ENCODE peak calls at places on chromosomes 3 and 15, in six cellular contexts. One of them, this sample, is unnamed.
A peak's percentile ranks its signal among the peaks of the same experiment; 100 is the strongest.

GRCh38 chr3:185796431-185797107 is 28.3 kb downstream of the IGF2BP2 start:
- DNase-seq in body of pancreas: peak; percentile 49
- DNase-seq in testis: no peak
- DNase-seq in left lung: no peak
- DNase-seq in H1: no peak
- DNase-seq in thoracic aorta: no peak
- DNase-seq in this sample: no peak

GRCh38 chr15:40928975-40929729 is at the start of gene DLL4:
- DNase-seq in body of pancreas: peak; percentile 68
- DNase-seq in testis: no peak
- DNase-seq in thoracic aorta: no peak
- DNase-seq in left lung: peak; percentile 89
- DNase-seq in H1: peak; percentile 87
- DNase-seq in this sample: no peak

GRCh38 chr3:48446425-48447193 is at the start of gene ATRIP:
- DNase-seq in H1: peak; percentile 95
- DNase-seq in body of pancreas: peak; percentile 91
- DNase-seq in thoracic aorta: peak; percentile 55
- DNase-seq in testis: peak; percentile 93
- DNase-seq in left lung: peak; percentile 96
- DNase-seq in this sample: peak; percentile 91

GRCh38 chr3:185961675-185962232 is 23.9 kb upstream of the TRA2B start:
- DNase-seq in left lung: no peak
- DNase-seq in testis: no peak
- DNase-seq in H1: no peak
- DNase-seq in thoracic aorta: no peak
- DNase-seq in body of pancreas: no peak
- DNase-seq in this sample: no peak

GRCh38 chr3:103712320-103713008 is 1277.6 kb downstream of the ZPLD1 start:
- DNase-seq in body of pancreas: no peak
- DNase-seq in H1: no peak
- DNase-seq in left lung: no peak
- DNase-seq in testis: no peak
- DNase-seq in thoracic aorta: no peak
- DNase-seq in this sample: no peak

GRCh38 chr3:166829896-166830295 is 550.2 kb downstream of the ZBBX start:
- DNase-seq in left lung: no peak
- DNase-seq in thoracic aorta: no peak
- DNase-seq in testis: no peak
- DNase-seq in body of pancreas: no peak
- DNase-seq in H1: no peak
- DNase-seq in this sample: no peak

GRCh38 chr3:190840146-190840545 is 22.3 kb downstream of the GMNC start:
- DNase-seq in left lung: no peak
- DNase-seq in testis: no peak
- DNase-seq in thoracic aorta: no peak
- DNase-seq in H1: no peak
- DNase-seq in body of pancreas: no peak
- DNase-seq in this sample: no peak

GRCh38 chr3:185216587-185216918 is 37.3 kb downstream of the EHHADH start:
- DNase-seq in H1: no peak
- DNase-seq in body of pancreas: peak; percentile 56
- DNase-seq in left lung: no peak
- DNase-seq in thoracic aorta: no peak
- DNase-seq in testis: peak; percentile 48
- DNase-seq in this sample: no peak

GRCh38 chr15:101307897-101308603 is 13.0 kb upstream of the SNRPA1 start:
- DNase-seq in thoracic aorta: no peak
- DNase-seq in H1: no peak
- DNase-seq in left lung: no peak
- DNase-seq in body of pancreas: peak; percentile 3
- DNase-seq in testis: no peak
- DNase-seq in this sample: no peak

GRCh38 chr3:174125267-174125844 is 727.8 kb downstream of the NLGN1 start:
- DNase-seq in thoracic aorta: no peak
- DNase-seq in H1: no peak
- DNase-seq in testis: peak; percentile 15
- DNase-seq in left lung: no peak
- DNase-seq in body of pancreas: no peak
- DNase-seq in this sample: no peak

GRCh38 chr15:80609512-80609946 is 85.6 kb upstream of the ABHD17C start:
- DNase-seq in thoracic aorta: no peak
- DNase-seq in body of pancreas: no peak
- DNase-seq in H1: no peak
- DNase-seq in testis: no peak
- DNase-seq in left lung: no peak
- DNase-seq in this sample: no peak

GRCh38 chr3:157201648-157202278 is 41.8 kb upstream of the CCNL1 start:
- DNase-seq in body of pancreas: no peak
- DNase-seq in thoracic aorta: no peak
- DNase-seq in left lung: no peak
- DNase-seq in testis: no peak
- DNase-seq in H1: no peak
- DNase-seq in this sample: no peak

GRCh38 chr3:57959407-57960173 is 48.6 kb upstream of the FLNB start:
- DNase-seq in thoracic aorta: no peak
- DNase-seq in body of pancreas: no peak
- DNase-seq in H1: no peak
- DNase-seq in left lung: no peak
- DNase-seq in testis: peak; percentile 72
- DNase-seq in this sample: no peak

GRCh38 chr3:39569095-39569494 is 101.6 kb downstream of the MOBP start:
- DNase-seq in thoracic aorta: no peak
- DNase-seq in testis: peak; percentile 41
- DNase-seq in body of pancreas: peak; percentile 5
- DNase-seq in left lung: no peak
- DNase-seq in H1: no peak
- DNase-seq in this sample: no peak

GRCh38 chr3:128068156-128068620 is 16.0 kb downstream of the SEC61A1 start:
- DNase-seq in H1: peak; percentile 58
- DNase-seq in body of pancreas: no peak
- DNase-seq in testis: no peak
- DNase-seq in left lung: no peak
- DNase-seq in thoracic aorta: no peak
- DNase-seq in this sample: no peak

GRCh38 chr3:32510075-32510724 is 7.5 kb upstream of the CMTM6 start:
- DNase-seq in left lung: no peak
- DNase-seq in H1: peak; percentile 75
- DNase-seq in testis: peak; percentile 86
- DNase-seq in thoracic aorta: no peak
- DNase-seq in body of pancreas: peak; percentile 72
- DNase-seq in this sample: peak; percentile 63

GRCh38 chr3:37499061-37499785 is 324.8 kb upstream of the LRRFIP2 start:
- DNase-seq in body of pancreas: no peak
- DNase-seq in H1: no peak
- DNase-seq in thoracic aorta: no peak
- DNase-seq in left lung: no peak
- DNase-seq in testis: no peak
- DNase-seq in this sample: no peak

GRCh38 chr3:31772155-31772761 is 208.8 kb downstream of the OSBPL10 start:
- DNase-seq in body of pancreas: no peak
- DNase-seq in left lung: no peak
- DNase-seq in thoracic aorta: no peak
- DNase-seq in testis: no peak
- DNase-seq in H1: peak; percentile 33
- DNase-seq in this sample: no peak

GRCh38 chr3:38578081-38578475 is 71.4 kb downstream of the SCN5A start:
- DNase-seq in testis: no peak
- DNase-seq in H1: peak; percentile 11
- DNase-seq in body of pancreas: no peak
- DNase-seq in thoracic aorta: no peak
- DNase-seq in left lung: no peak
- DNase-seq in this sample: no peak

GRCh38 chr3:141276398-141276797 is 44.8 kb downstream of the PXYLP1 start:
- DNase-seq in H1: no peak
- DNase-seq in body of pancreas: no peak
- DNase-seq in testis: peak; percentile 32
- DNase-seq in left lung: no peak
- DNase-seq in thoracic aorta: no peak
- DNase-seq in this sample: no peak

GRCh38 chr3:153165211-153165815 is 3.3 kb downstream of the RAP2B start:
- DNase-seq in testis: no peak
- DNase-seq in body of pancreas: no peak
- DNase-seq in thoracic aorta: no peak
- DNase-seq in left lung: no peak
- DNase-seq in H1: no peak
- DNase-seq in this sample: no peak

GRCh38 chr3:113514265-113514769 is 639 bp downstream of the SPICE1 start:
- DNase-seq in body of pancreas: no peak
- DNase-seq in testis: peak; percentile 15
- DNase-seq in H1: no peak
- DNase-seq in left lung: no peak
- DNase-seq in thoracic aorta: no peak
- DNase-seq in this sample: no peak

GRCh38 chr3:186596568-186597287 is 16.1 kb upstream of the AHSG start:
- DNase-seq in thoracic aorta: no peak
- DNase-seq in testis: no peak
- DNase-seq in body of pancreas: no peak
- DNase-seq in left lung: no peak
- DNase-seq in H1: no peak
- DNase-seq in this sample: no peak

GRCh38 chr3:101635954-101636798 is 40.8 kb downstream of the ZBTB11 start:
- DNase-seq in thoracic aorta: no peak
- DNase-seq in left lung: no peak
- DNase-seq in H1: peak; percentile 89
- DNase-seq in body of pancreas: peak; percentile 60
- DNase-seq in testis: peak; percentile 65
- DNase-seq in this sample: peak; percentile 40

GRCh38 chr15:70376031-70376928 is 278.6 kb upstream of the TLE3 start:
- DNase-seq in thoracic aorta: no peak
- DNase-seq in left lung: no peak
- DNase-seq in body of pancreas: no peak
- DNase-seq in H1: peak; percentile 62
- DNase-seq in testis: no peak
- DNase-seq in this sample: no peak

GRCh38 chr15:62469874-62470688 is 305.0 kb upstream of the C2CD4B start:
- DNase-seq in body of pancreas: peak; percentile 10
- DNase-seq in testis: no peak
- DNase-seq in left lung: no peak
- DNase-seq in H1: no peak
- DNase-seq in thoracic aorta: peak; percentile 60
- DNase-seq in this sample: peak; percentile 47

GRCh38 chr3:113214917-113215595 is 3.7 kb downstream of the BOC start:
- DNase-seq in H1: no peak
- DNase-seq in thoracic aorta: no peak
- DNase-seq in body of pancreas: no peak
- DNase-seq in left lung: no peak
- DNase-seq in testis: no peak
- DNase-seq in this sample: no peak

GRCh38 chr3:129330413-129330812 is 51.7 kb downstream of the HMCES start:
- DNase-seq in testis: no peak
- DNase-seq in left lung: no peak
- DNase-seq in body of pancreas: no peak
- DNase-seq in H1: no peak
- DNase-seq in thoracic aorta: no peak
- DNase-seq in this sample: no peak

GRCh38 chr3:195715134-195715533 is 5.6 kb upstream of the MUC20 start:
- DNase-seq in H1: no peak
- DNase-seq in body of pancreas: no peak
- DNase-seq in thoracic aorta: no peak
- DNase-seq in left lung: no peak
- DNase-seq in testis: no peak
- DNase-seq in this sample: no peak

GRCh38 chr3:146131616-146132410 is 29.2 kb downstream of the PLOD2 start:
- DNase-seq in H1: no peak
- DNase-seq in thoracic aorta: no peak
- DNase-seq in left lung: no peak
- DNase-seq in testis: no peak
- DNase-seq in body of pancreas: no peak
- DNase-seq in this sample: no peak

GRCh38 chr15:77607111-77607893 is 25.4 kb downstream of the LINGO1 start:
- DNase-seq in testis: no peak
- DNase-seq in left lung: peak; percentile 67
- DNase-seq in body of pancreas: no peak
- DNase-seq in H1: no peak
- DNase-seq in thoracic aorta: no peak
- DNase-seq in this sample: no peak

GRCh38 chr15:40974921-40975320 is 21.6 kb downstream of the CHAC1 start:
- DNase-seq in thoracic aorta: no peak
- DNase-seq in testis: no peak
- DNase-seq in left lung: no peak
- DNase-seq in H1: no peak
- DNase-seq in body of pancreas: no peak
- DNase-seq in this sample: no peak

GRCh38 chr3:15300318-15301078 is 31.9 kb downstream of the SH3BP5 start:
- DNase-seq in H1: no peak
- DNase-seq in thoracic aorta: peak; percentile 31
- DNase-seq in body of pancreas: no peak
- DNase-seq in left lung: no peak
- DNase-seq in testis: no peak
- DNase-seq in this sample: no peak

GRCh38 chr3:46977811-46978195 is 1.3 kb upstream of the CCDC12 start:
- DNase-seq in left lung: no peak
- DNase-seq in body of pancreas: no peak
- DNase-seq in H1: no peak
- DNase-seq in testis: no peak
- DNase-seq in thoracic aorta: no peak
- DNase-seq in this sample: no peak
- H3K27ac ChIP-seq in left lung: no peak overlapping the region
- H3K27ac ChIP-seq in body of pancreas: no peak overlapping the region
- H3K27ac ChIP-seq in H1: no peak overlapping the region
- H3K27ac ChIP-seq in testis: no peak overlapping the region
- H3K27ac ChIP-seq in thoracic aorta: no peak overlapping the region
- H3K27ac ChIP-seq in this sample: no peak overlapping the region

GRCh38 chr3:189049458-189050231 is 122.1 kb upstream of the TPRG1 start:
- DNase-seq in testis: no peak
- DNase-seq in body of pancreas: no peak
- DNase-seq in H1: peak; percentile 57
- DNase-seq in left lung: no peak
- DNase-seq in thoracic aorta: no peak
- DNase-seq in this sample: no peak
- TF ChIP-seq CTCF in testis: no peak
- TF ChIP-seq CTCF in body of pancreas: no peak
- TF ChIP-seq CTCF in H1: peak; percentile 42
- TF ChIP-seq CTCF in left lung: no peak
- TF ChIP-seq CTCF in thoracic aorta: no peak
- TF ChIP-seq CTCF in this sample: no peak

GRCh38 chr15:90934256-90934948 is 683 bp upstream of the UNC45A start:
- DNase-seq in thoracic aorta: no peak
- DNase-seq in body of pancreas: peak; percentile 92
- DNase-seq in H1: peak; percentile 94
- DNase-seq in left lung: peak; percentile 95
- DNase-seq in testis: peak; percentile 89
- DNase-seq in this sample: peak; percentile 86
- H3K27ac ChIP-seq in thoracic aorta: peak overlapping the region; percentile 66
- H3K27ac ChIP-seq in body of pancreas: peak overlapping the region; percentile 64
- H3K27ac ChIP-seq in H1: no peak overlapping the region
- H3K27ac ChIP-seq in left lung: peak overlapping the region; percentile 77
- H3K27ac ChIP-seq in testis: peak overlapping the region; percentile 87
- H3K27ac ChIP-seq in this sample: peak overlapping the region; percentile 70

DNA sequence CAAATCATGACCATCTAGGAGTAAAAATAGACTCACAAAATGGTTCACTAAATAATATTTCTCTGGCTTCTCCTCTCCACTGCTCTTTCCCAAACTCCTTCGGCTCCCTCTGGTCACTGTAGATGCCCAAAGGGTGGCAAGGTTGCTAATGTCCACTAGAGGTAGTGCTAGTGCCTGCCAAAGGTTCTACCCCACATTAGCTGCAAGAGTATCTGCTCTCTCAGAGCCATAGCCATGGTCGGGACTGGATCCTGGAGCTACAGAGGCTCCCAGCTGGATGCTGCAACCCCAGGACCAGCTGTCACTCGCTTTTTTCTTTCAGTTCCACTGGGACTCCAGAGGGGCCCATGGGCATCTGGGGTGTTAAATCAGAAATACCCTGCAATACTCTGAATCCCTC is 8.5 kb downstream of the HTR3D start:
- DNase-seq in body of pancreas: peak; percentile 28
- DNase-seq in left lung: no peak
- DNase-seq in testis: peak; percentile 17
- DNase-seq in H1: peak; percentile 51
- DNase-seq in thoracic aorta: no peak
- DNase-seq in this sample: no peak
- TF ChIP-seq CTCF in body of pancreas: peak; percentile 38
- TF ChIP-seq CTCF in left lung: no peak
- TF ChIP-seq CTCF in testis: no peak
- TF ChIP-seq CTCF in H1: peak; percentile 75
- TF ChIP-seq CTCF in thoracic aorta: no peak
- TF ChIP-seq CTCF in this sample: no peak

This sample was measured in ovary.